ENCODE peak calls at places on chromosomes 13 and 19, in five cellular contexts. K is astrocyte; I is effector memory CD4-positive, alpha-beta T cell; J is CD4-positive, alpha-beta memory T cell; H is heart right ventricle. G is an unnamed sample.
A peak's percentile ranks its signal among the peaks of the same experiment; 100 is the strongest.

GRCh38 chr13:20997301-20998061 is 63.9 kb downstream of the LATS2 start:
- DNase-seq in I (no peak), K (peak; percentile 99), H (no peak), J (no peak), G (no peak)

GRCh38 chr13:97521726-97522125 is 87.8 kb downstream of the RAP2A start:
- DNase-seq in K (no peak), I (no peak), J (no peak), H (no peak), G (no peak)

GRCh38 chr19:6498294-6499036 is 3.6 kb downstream of the TUBB4A start:
- DNase-seq in K (no peak), I (no peak), J (no peak), H (no peak), G (no peak)

GRCh38 chr19:47096721-47097120 is 16.9 kb downstream of the ZC3H4 start:
- DNase-seq in I (no peak), J (no peak), H (no peak), K (no peak), G (no peak)

GRCh38 chr13:32225494-32225931 is 89.7 kb downstream of the ZAR1L start:
- DNase-seq in K (peak; percentile 90), H (no peak), I (no peak), J (no peak), G (no peak)

GRCh38 chr13:43991773-43992201 is 112.1 kb downstream of the LACC1 start:
- DNase-seq in J (no peak), K (no peak), H (peak; percentile 74), I (no peak), G (no peak)

GRCh38 chr13:112368883-112369282 is 7.3 kb upstream of the SPACA7 start:
- DNase-seq in H (no peak), J (no peak), K (no peak), I (no peak), G (no peak)

GRCh38 chr13:39374741-39375189 is 228.2 kb downstream of the LHFPL6 start:
- DNase-seq in H (no peak), J (no peak), I (no peak), K (no peak), G (no peak)

GRCh38 chr13:42876270-42876714 is 94.9 kb downstream of the FAM216B start:
- DNase-seq in J (no peak), H (no peak), K (no peak), I (no peak), G (peak; percentile 62)

GRCh38 chr13:99982021-99982740 is 597 bp downstream of the ZIC2 start:
- DNase-seq in I (no peak), J (no peak), H (no peak), K (no peak), G (no peak)

GRCh38 chr19:34172661-34173144 is 399 bp downstream of the LSM14A start:
- DNase-seq in H (no peak), I (no peak), J (peak; percentile 52), K (no peak), G (no peak)

GRCh38 chr19:11423164-11423803 is 4.2 kb upstream of the RGL3 start:
- DNase-seq in H (no peak), I (no peak), K (no peak), J (no peak), G (no peak)

GRCh38 chr13:30020726-30021312 is 170.4 kb upstream of the UBL3 start:
- DNase-seq in H (no peak), K (peak; percentile 56), I (no peak), J (no peak), G (no peak)

GRCh38 chr13:113393226-113393571 is 29.3 kb upstream of the GRTP1 start:
- DNase-seq in H (no peak), I (no peak), K (no peak), J (no peak), G (no peak)

GRCh38 chr19:12834976-12835757 is 788 bp upstream of the RTBDN start:
- DNase-seq in J (no peak), K (no peak), H (peak; percentile 19), I (no peak), G (no peak)

GRCh38 chr13:32278456-32278855 is 36.7 kb downstream of the ZAR1L start:
- DNase-seq in I (no peak), H (no peak), K (peak; percentile 82), J (no peak), G (no peak)

GRCh38 chr19:41376241-41376997 is at the start of gene TMEM91:
- DNase-seq in K (no peak), I (no peak), H (peak; percentile 48), J (no peak), G (no peak)

GRCh38 chr19:11624064-11624463 is 26.8 kb downstream of the ZNF627 start:
- DNase-seq in K (peak; percentile 82), J (no peak), I (no peak), H (no peak), G (no peak)

GRCh38 chr19:6100284-6100915 is 9.9 kb downstream of the RFX2 start:
- DNase-seq in J (peak; percentile 50), K (no peak), H (peak; percentile 16), I (no peak), G (peak; percentile 59)

GRCh38 chr19:8593931-8594330 is 16.6 kb downstream of the ADAMTS10 start:
- DNase-seq in K (no peak), I (no peak), H (no peak), J (no peak), G (no peak)

GRCh38 chr13:19985219-19985556 is 26.7 kb downstream of the ZMYM2 start:
- DNase-seq in I (no peak), J (no peak), K (no peak), H (no peak), G (no peak)

GRCh38 chr19:32830231-32831014 is 39.1 kb downstream of the SLC7A9 start:
- DNase-seq in J (no peak), H (no peak), I (no peak), K (peak; percentile 86), G (no peak)

GRCh38 chr19:14699641-14700040 is 9.8 kb downstream of the ZNF333 start:
- DNase-seq in I (no peak), H (no peak), J (no peak), K (no peak), G (no peak)

GRCh38 chr13:67518785-67519184 is 288.6 kb upstream of the PCDH9 start:
- DNase-seq in H (no peak), K (no peak), I (no peak), J (no peak), G (no peak)

GRCh38 chr13:33743438-33744368 is 74.2 kb upstream of the RFC3 start:
- DNase-seq in K (no peak), J (peak; percentile 10), H (no peak), I (no peak), G (peak; percentile 61)

GRCh38 chr13:54449922-54450321 is 1421.3 kb downstream of the OLFM4 start:
- DNase-seq in J (no peak), H (no peak), K (no peak), I (no peak), G (no peak)

GRCh38 chr13:29817604-29818378 is 32.6 kb downstream of the UBL3 start:
- DNase-seq in I (no peak), K (peak; percentile 8), J (no peak), H (no peak), G (peak; percentile 48)

GRCh38 chr13:44692173-44692713 is 116.1 kb upstream of the TSC22D1 start:
- DNase-seq in J (no peak), H (no peak), I (no peak), K (peak; percentile 25), G (no peak)

GRCh38 chr19:51417807-51418152 is 338 bp upstream of the SIGLEC10 start:
- DNase-seq in K (no peak), J (no peak), H (no peak), I (no peak), G (no peak)
- H3K4me3 ChIP-seq in K (no peak overlapping the region), J (no peak overlapping the region), H (no peak overlapping the region), I (no peak overlapping the region), G (peak overlapping the region; percentile 53)

GRCh38 chr13:26229080-26229615 is 7.0 kb upstream of the RNF6 start:
- DNase-seq in K (no peak), J (no peak), H (no peak), I (no peak), G (no peak)
- H3K27me3 ChIP-seq in K (peaks cover 2% of the 10 kb centered on the region), J (no peaks in the 10 kb centered on the region), H (no peaks in the 10 kb centered on the region), I (no peaks in the 10 kb centered on the region), G (no peaks in the 10 kb centered on the region)

GRCh38 chr19:39499932-39500331 is 1.2 kb downstream of the DLL3 start:
- DNase-seq in K (no peak), J (no peak), I (no peak), H (no peak), G (no peak)

GRCh38 chr19:39497850-39498261 is 891 bp upstream of the DLL3 start:
- DNase-seq in J (no peak), H (peak; percentile 49), K (peak; percentile 14), I (no peak), G (peak; percentile 68)

GRCh38 chr19:39498262-39499081 is at the start of gene DLL3:
- DNase-seq in K (no peak), J (no peak), H (no peak), I (no peak), G (no peak)

GRCh38 chr19:39500543-39500942 is 1.8 kb downstream of the DLL3 start:
- DNase-seq in K (no peak), I (no peak), J (no peak), H (no peak), G (no peak)

DNA sequence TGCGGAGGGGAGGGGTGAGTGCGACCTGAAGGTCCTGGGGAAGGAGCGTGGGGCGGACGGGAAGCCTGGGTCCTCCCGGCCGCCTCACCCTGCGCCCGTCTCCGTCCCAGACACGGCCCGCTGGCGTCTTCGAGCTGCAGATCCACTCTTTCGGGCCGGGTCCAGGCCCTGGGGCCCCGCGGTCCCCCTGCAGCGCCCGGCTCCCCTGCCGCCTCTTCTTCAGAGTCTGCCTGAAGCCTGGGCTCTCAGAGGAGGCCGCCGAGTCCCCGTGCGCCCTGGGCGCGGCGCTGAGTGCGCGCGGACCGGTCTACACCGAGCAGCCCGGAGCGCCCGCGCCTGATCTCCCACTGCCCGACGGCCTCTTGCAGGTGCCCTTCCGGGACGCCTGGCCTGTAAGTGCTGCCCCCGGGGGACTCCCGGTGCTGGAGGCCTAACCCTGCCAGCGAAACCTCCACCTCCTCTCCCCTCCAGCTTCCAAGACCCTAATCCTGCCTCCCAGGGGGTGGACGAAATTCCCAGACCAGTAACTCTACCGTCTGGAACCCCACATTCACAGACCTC is 415 bp downstream of the DLL3 start:
- DNase-seq in J (no peak), K (no peak), H (no peak), I (no peak), G (no peak)
- H3K4me3 ChIP-seq in J (no peak overlapping the region), K (no peak overlapping the region), H (no peak overlapping the region), I (peak overlapping the region; percentile 18), G (peak overlapping the region; percentile 26)

DNA sequence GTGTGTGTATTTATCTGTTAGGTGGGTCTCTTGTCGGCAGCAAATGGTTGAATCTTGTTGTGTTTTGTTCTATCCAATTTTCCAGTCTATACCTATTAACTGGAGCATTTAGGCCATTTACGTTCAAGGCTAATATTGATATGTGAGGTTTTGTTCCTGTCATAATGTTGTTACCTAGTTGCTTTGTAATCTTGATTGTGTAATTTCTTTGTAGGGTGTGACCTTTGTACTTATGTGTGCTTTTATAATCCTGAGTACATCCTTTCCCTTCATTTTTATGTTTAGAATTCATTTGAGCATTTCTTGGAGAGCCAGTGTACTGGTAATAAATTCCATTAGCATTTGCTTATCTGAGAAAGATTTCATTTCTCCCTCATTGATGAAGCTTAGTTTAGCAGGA is 83.0 kb upstream of the MIR17HG start:
- DNase-seq in I (no peak), K (no peak), J (no peak), H (no peak), G (no peak)
- H3K27me3 ChIP-seq in I (no peaks in the 10 kb centered on the region), K (no peaks in the 10 kb centered on the region), J (no peaks in the 10 kb centered on the region), H (no peaks in the 10 kb centered on the region), G (no peaks in the 10 kb centered on the region)

GRCh38 chr19:1841209-1841924 is 6.9 kb downstream of the REXO1 start:
- DNase-seq in J (no peak), K (no peak), I (no peak), H (no peak), G (no peak)
- H3K4me3 ChIP-seq in J (no peak overlapping the region), K (no peak overlapping the region), I (no peak overlapping the region), H (peak overlapping the region; percentile 55), G (no peak overlapping the region)

GRCh38 chr19:18608102-18608804 is 1.7 kb upstream of the CRLF1 start:
- DNase-seq in K (no peak), J (no peak), I (no peak), H (no peak), G (no peak)
- H3K27me3 ChIP-seq in K (peaks cover 64% of the 10 kb centered on the region), J (peaks cover 64% of the 10 kb centered on the region), I (peaks cover 91% of the 10 kb centered on the region), H (peaks cover 96% of the 10 kb centered on the region), G (peaks cover 13% of the 10 kb centered on the region)